ENCODE peak calls at places on chromosome 17, in four cellular contexts. One of them, this sample, is unnamed.

GRCh38 chr17:35788504-35788998 is 6.9 kb downstream of the MMP28 start:
- DNase-seq in hypothalamus: no peak
- DNase-seq in ascending aorta: no peak
- DNase-seq in NB4: no peak
- DNase-seq in this sample: no peak

GRCh38 chr17:41167561-41167960 is 460 bp downstream of the KRTAP4-3 start:
- DNase-seq in ascending aorta: no peak
- DNase-seq in NB4: no peak
- DNase-seq in hypothalamus: no peak
- DNase-seq in this sample: no peak

GRCh38 chr17:77654296-77654695 is 304.2 kb upstream of the TNRC6C start:
- DNase-seq in ascending aorta: no peak
- DNase-seq in NB4: no peak
- DNase-seq in hypothalamus: no peak
- DNase-seq in this sample: no peak

GRCh38 chr17:42321555-42321954 is 33.3 kb downstream of the STAT5A start:
- DNase-seq in ascending aorta: no peak
- DNase-seq in hypothalamus: no peak
- DNase-seq in NB4: no peak
- DNase-seq in this sample: no peak

GRCh38 chr17:59154335-59154720 is 658 bp downstream of the SKA2 start:
- DNase-seq in NB4: peak; percentile 64
- DNase-seq in ascending aorta: no peak
- DNase-seq in hypothalamus: peak; percentile 53
- DNase-seq in this sample: peak; percentile 66

GRCh38 chr17:77372444-77373297 is 231.9 kb downstream of the SEC14L1 start:
- DNase-seq in NB4: peak; percentile 93
- DNase-seq in ascending aorta: peak; percentile 59
- DNase-seq in hypothalamus: peak; percentile 39
- DNase-seq in this sample: no peak

GRCh38 chr17:1232786-1233185 is 37.5 kb upstream of the BHLHA9 start:
- DNase-seq in ascending aorta: no peak
- DNase-seq in hypothalamus: no peak
- DNase-seq in NB4: no peak
- DNase-seq in this sample: no peak

GRCh38 chr17:10631048-10631700 is 25.9 kb downstream of the MYH3 start:
- DNase-seq in ascending aorta: no peak
- DNase-seq in NB4: peak; percentile 36
- DNase-seq in hypothalamus: no peak
- DNase-seq in this sample: no peak

GRCh38 chr17:78442648-78443128 is 64.2 kb downstream of the PGS1 start:
- DNase-seq in hypothalamus: no peak
- DNase-seq in NB4: peak; percentile 94
- DNase-seq in ascending aorta: peak; percentile 79
- DNase-seq in this sample: no peak